ENCODE peak calls at places on chromosomes 4 and X, in nine cellular contexts. One of them, this sample, is unnamed.

GRCh38 chr4:124526760-124527159 is 185.8 kb downstream of the ANKRD50 start:
- DNase-seq in foreskin keratinocyte: no peak
- DNase-seq in colonic mucosa: no peak
- DNase-seq in DND-41: no peak
- DNase-seq in lower lobe of right lung: no peak
- DNase-seq in left ventricle myocardium inferior: no peak
- DNase-seq in lung: no peak
- DNase-seq in cardiac muscle cell: no peak
- DNase-seq in uterus: no peak
- DNase-seq in this sample: no peak

GRCh38 chr4:38568768-38569167 is 95.2 kb upstream of the KLF3 start:
- DNase-seq in foreskin keratinocyte: no peak
- DNase-seq in colonic mucosa: no peak
- DNase-seq in DND-41: no peak
- DNase-seq in lower lobe of right lung: no peak
- DNase-seq in left ventricle myocardium inferior: no peak
- DNase-seq in lung: no peak
- DNase-seq in cardiac muscle cell: no peak
- DNase-seq in uterus: no peak
- DNase-seq in this sample: no peak

GRCh38 chr4:4762909-4763814 is 96.3 kb upstream of the MSX1 start:
- DNase-seq in foreskin keratinocyte: peak; percentile 33
- DNase-seq in colonic mucosa: no peak
- DNase-seq in DND-41: peak; percentile 21
- DNase-seq in lower lobe of right lung: no peak
- DNase-seq in left ventricle myocardium inferior: no peak
- DNase-seq in lung: no peak
- DNase-seq in cardiac muscle cell: peak; percentile 63
- DNase-seq in uterus: no peak
- DNase-seq in this sample: no peak

GRCh38 chr4:54959656-54960055 is 165.7 kb downstream of the KDR start:
- DNase-seq in foreskin keratinocyte: no peak
- DNase-seq in colonic mucosa: no peak
- DNase-seq in DND-41: no peak
- DNase-seq in lower lobe of right lung: no peak
- DNase-seq in left ventricle myocardium inferior: no peak
- DNase-seq in lung: no peak
- DNase-seq in cardiac muscle cell: no peak
- DNase-seq in uterus: no peak
- DNase-seq in this sample: no peak

GRCh38 chr4:24783506-24783905 is 11.9 kb upstream of the SOD3 start:
- DNase-seq in foreskin keratinocyte: no peak
- DNase-seq in colonic mucosa: no peak
- DNase-seq in DND-41: no peak
- DNase-seq in lower lobe of right lung: no peak
- DNase-seq in left ventricle myocardium inferior: no peak
- DNase-seq in lung: no peak
- DNase-seq in cardiac muscle cell: no peak
- DNase-seq in uterus: no peak
- DNase-seq in this sample: no peak

GRCh38 chrX:51747671-51748070 is 4.4 kb downstream of the GSPT2 start:
- DNase-seq in foreskin keratinocyte: no peak
- DNase-seq in colonic mucosa: no peak
- DNase-seq in DND-41: no peak
- DNase-seq in lower lobe of right lung: no peak
- DNase-seq in left ventricle myocardium inferior: no peak
- DNase-seq in lung: no peak
- DNase-seq in cardiac muscle cell: no peak
- DNase-seq in uterus: no peak
- DNase-seq in this sample: no peak

GRCh38 chr4:1538096-1538410 is 131.8 kb upstream of the NKX1-1 start:
- DNase-seq in foreskin keratinocyte: no peak
- DNase-seq in colonic mucosa: no peak
- DNase-seq in DND-41: no peak
- DNase-seq in lower lobe of right lung: peak; percentile 28
- DNase-seq in left ventricle myocardium inferior: no peak
- DNase-seq in lung: no peak
- DNase-seq in cardiac muscle cell: no peak
- DNase-seq in uterus: no peak
- DNase-seq in this sample: no peak

GRCh38 chrX:95071621-95072020 is 1397.6 kb downstream of the FAM133A start:
- DNase-seq in foreskin keratinocyte: no peak
- DNase-seq in colonic mucosa: no peak
- DNase-seq in DND-41: no peak
- DNase-seq in lower lobe of right lung: no peak
- DNase-seq in left ventricle myocardium inferior: no peak
- DNase-seq in lung: no peak
- DNase-seq in cardiac muscle cell: no peak
- DNase-seq in uterus: no peak
- DNase-seq in this sample: no peak

GRCh38 chr4:4329496-4329895 is 39.4 kb downstream of the ZBTB49 start:
- DNase-seq in foreskin keratinocyte: no peak
- DNase-seq in colonic mucosa: no peak
- DNase-seq in DND-41: no peak
- DNase-seq in lower lobe of right lung: no peak
- DNase-seq in left ventricle myocardium inferior: no peak
- DNase-seq in lung: no peak
- DNase-seq in cardiac muscle cell: no peak
- DNase-seq in uterus: no peak
- DNase-seq in this sample: peak; percentile 34

GRCh38 chr4:24971192-24971591 is 58.4 kb upstream of the CCDC149 start:
- DNase-seq in foreskin keratinocyte: peak; percentile 83
- DNase-seq in colonic mucosa: no peak
- DNase-seq in DND-41: no peak
- DNase-seq in lower lobe of right lung: no peak
- DNase-seq in left ventricle myocardium inferior: no peak
- DNase-seq in lung: no peak
- DNase-seq in cardiac muscle cell: no peak
- DNase-seq in uterus: no peak
- DNase-seq in this sample: no peak

GRCh38 chrX:42678133-42678532 is 99.8 kb downstream of the PPP1R2C start:
- DNase-seq in foreskin keratinocyte: peak; percentile 9
- DNase-seq in colonic mucosa: no peak
- DNase-seq in DND-41: no peak
- DNase-seq in lower lobe of right lung: no peak
- DNase-seq in left ventricle myocardium inferior: no peak
- DNase-seq in lung: no peak
- DNase-seq in cardiac muscle cell: no peak
- DNase-seq in uterus: no peak
- DNase-seq in this sample: no peak

DNA sequence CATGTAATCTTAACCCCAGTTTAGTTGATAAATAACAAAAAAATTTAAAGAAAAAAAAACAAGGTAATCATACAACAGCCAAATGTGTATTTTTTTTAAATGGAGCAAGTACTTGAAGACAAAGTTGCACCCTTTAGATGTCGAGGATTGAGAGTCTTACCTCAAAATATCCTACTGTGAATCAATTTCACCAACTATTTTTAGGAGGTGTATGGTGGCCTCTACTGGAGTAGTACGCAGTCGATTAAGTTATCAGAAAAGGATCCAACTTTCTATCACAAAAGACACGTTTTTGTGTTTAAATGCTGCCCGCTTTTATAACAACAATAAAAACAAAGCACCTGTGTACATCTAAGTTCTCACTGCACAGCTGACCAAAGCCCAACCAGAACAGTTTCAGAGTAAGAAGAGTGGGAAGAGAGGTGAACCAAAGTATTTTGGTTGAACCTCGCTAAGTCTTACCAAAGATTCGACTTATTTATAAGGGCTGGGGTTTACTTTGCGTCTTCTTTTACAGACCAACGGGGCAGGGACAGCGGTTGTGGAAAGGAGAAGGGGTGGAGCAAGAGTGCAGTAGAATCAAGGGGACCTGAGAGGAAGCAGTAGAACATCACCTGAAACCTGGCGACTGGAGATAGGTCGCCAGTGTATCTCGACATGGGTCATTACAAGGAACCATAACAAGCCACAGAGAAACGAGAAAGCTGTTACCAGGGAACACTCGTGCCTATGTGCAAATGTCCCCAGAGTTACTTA is 1.2 kb downstream of the RPS6KA6 start:
- DNase-seq in foreskin keratinocyte: peak; percentile 20
- DNase-seq in colonic mucosa: peak; percentile 52
- DNase-seq in DND-41: no peak
- DNase-seq in lower lobe of right lung: no peak
- DNase-seq in left ventricle myocardium inferior: no peak
- DNase-seq in lung: no peak
- DNase-seq in cardiac muscle cell: no peak
- DNase-seq in uterus: no peak
- DNase-seq in this sample: no peak
- TF ChIP-seq CTCF in foreskin keratinocyte: peak; percentile 38
- TF ChIP-seq CTCF in colonic mucosa: no peak
- TF ChIP-seq CTCF in DND-41: no peak
- TF ChIP-seq CTCF in lower lobe of right lung: no peak
- TF ChIP-seq CTCF in left ventricle myocardium inferior: no peak
- TF ChIP-seq CTCF in lung: no peak
- TF ChIP-seq CTCF in cardiac muscle cell: no peak
- TF ChIP-seq CTCF in uterus: no peak
- TF ChIP-seq CTCF in this sample: no peak

GRCh38 chr4:153116101-153116680 is 88.1 kb upstream of the TRIM2 start:
- DNase-seq in foreskin keratinocyte: no peak
- DNase-seq in colonic mucosa: no peak
- DNase-seq in DND-41: no peak
- DNase-seq in lower lobe of right lung: no peak
- DNase-seq in left ventricle myocardium inferior: no peak
- DNase-seq in lung: no peak
- DNase-seq in cardiac muscle cell: no peak
- DNase-seq in uterus: no peak
- DNase-seq in this sample: no peak
- H3K27ac ChIP-seq in foreskin keratinocyte: peak overlapping the region; percentile 85
- H3K27ac ChIP-seq in colonic mucosa: no peak overlapping the region
- H3K27ac ChIP-seq in DND-41: peak overlapping the region; percentile 57
- H3K27ac ChIP-seq in lower lobe of right lung: peak overlapping the region; percentile 64
- H3K27ac ChIP-seq in left ventricle myocardium inferior: no peak overlapping the region
- H3K27ac ChIP-seq in lung: peak overlapping the region; percentile 0
- H3K27ac ChIP-seq in cardiac muscle cell: no peak overlapping the region
- H3K27ac ChIP-seq in uterus: peak overlapping the region; percentile 65
- H3K27ac ChIP-seq in this sample: peak overlapping the region; percentile 88

GRCh38 chr4:89253935-89254334 is 53.7 kb downstream of the GPRIN3 start:
- DNase-seq in foreskin keratinocyte: no peak
- DNase-seq in colonic mucosa: no peak
- DNase-seq in DND-41: no peak
- DNase-seq in lower lobe of right lung: no peak
- DNase-seq in left ventricle myocardium inferior: no peak
- DNase-seq in lung: no peak
- DNase-seq in cardiac muscle cell: no peak
- DNase-seq in uterus: no peak
- DNase-seq in this sample: no peak
- H3K4me1 ChIP-seq in foreskin keratinocyte: no peaks in the 10 kb centered on the region
- H3K4me1 ChIP-seq in colonic mucosa: no peaks in the 10 kb centered on the region
- H3K4me1 ChIP-seq in DND-41: no peaks in the 10 kb centered on the region
- H3K4me1 ChIP-seq in lower lobe of right lung: no peaks in the 10 kb centered on the region
- H3K4me1 ChIP-seq in left ventricle myocardium inferior: peaks cover 48% of the 10 kb centered on the region
- H3K4me1 ChIP-seq in lung: peaks cover 14% of the 10 kb centered on the region
- H3K4me1 ChIP-seq in cardiac muscle cell: peaks cover 46% of the 10 kb centered on the region
- H3K4me1 ChIP-seq in uterus: no peaks in the 10 kb centered on the region
- H3K4me1 ChIP-seq in this sample: no peaks in the 10 kb centered on the region

GRCh38 chr4:162503868-162504267 is 340.1 kb upstream of the FSTL5 start:
- DNase-seq in foreskin keratinocyte: no peak
- DNase-seq in colonic mucosa: no peak
- DNase-seq in DND-41: no peak
- DNase-seq in lower lobe of right lung: no peak
- DNase-seq in left ventricle myocardium inferior: no peak
- DNase-seq in lung: no peak
- DNase-seq in cardiac muscle cell: no peak
- DNase-seq in uterus: no peak
- DNase-seq in this sample: no peak

GRCh38 chr4:162497564-162498167 is 333.9 kb upstream of the FSTL5 start:
- DNase-seq in foreskin keratinocyte: peak; percentile 22
- DNase-seq in colonic mucosa: no peak
- DNase-seq in DND-41: peak; percentile 10
- DNase-seq in lower lobe of right lung: no peak
- DNase-seq in left ventricle myocardium inferior: no peak
- DNase-seq in lung: no peak
- DNase-seq in cardiac muscle cell: peak; percentile 77
- DNase-seq in uterus: no peak
- DNase-seq in this sample: no peak

GRCh38 chr4:162498168-162498567 is 334.4 kb upstream of the FSTL5 start:
- DNase-seq in foreskin keratinocyte: no peak
- DNase-seq in colonic mucosa: no peak
- DNase-seq in DND-41: no peak
- DNase-seq in lower lobe of right lung: no peak
- DNase-seq in left ventricle myocardium inferior: peak; percentile 48
- DNase-seq in lung: no peak
- DNase-seq in cardiac muscle cell: peak; percentile 91
- DNase-seq in uterus: no peak
- DNase-seq in this sample: no peak

GRCh38 chr4:162502109-162502508 is 338.3 kb upstream of the FSTL5 start:
- DNase-seq in foreskin keratinocyte: no peak
- DNase-seq in colonic mucosa: no peak
- DNase-seq in DND-41: no peak
- DNase-seq in lower lobe of right lung: no peak
- DNase-seq in left ventricle myocardium inferior: no peak
- DNase-seq in lung: no peak
- DNase-seq in cardiac muscle cell: no peak
- DNase-seq in uterus: no peak
- DNase-seq in this sample: no peak

DNA sequence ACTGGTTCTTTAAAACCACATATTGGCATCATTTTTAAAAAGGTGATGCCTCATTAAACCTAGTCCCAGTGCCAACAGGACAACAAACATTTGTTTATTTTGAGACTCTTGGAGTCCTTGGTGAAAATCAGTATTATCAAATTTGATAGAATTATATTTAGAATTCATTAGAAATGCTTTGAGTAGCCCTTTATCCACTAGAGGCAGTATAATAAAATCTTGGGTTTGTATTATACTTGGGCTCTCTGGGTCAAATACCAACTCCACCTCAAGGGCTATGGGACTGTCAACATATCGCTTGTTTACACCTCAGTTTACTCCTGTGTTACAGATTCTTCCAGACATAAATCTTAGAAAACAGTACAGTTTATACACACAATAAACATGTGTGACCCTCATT is 335.7 kb upstream of the FSTL5 start:
- DNase-seq in foreskin keratinocyte: no peak
- DNase-seq in colonic mucosa: no peak
- DNase-seq in DND-41: no peak
- DNase-seq in lower lobe of right lung: no peak
- DNase-seq in left ventricle myocardium inferior: no peak
- DNase-seq in lung: no peak
- DNase-seq in cardiac muscle cell: no peak
- DNase-seq in uterus: no peak
- DNase-seq in this sample: no peak
- TF ChIP-seq CTCF in foreskin keratinocyte: peak; percentile 53
- TF ChIP-seq CTCF in colonic mucosa: no peak
- TF ChIP-seq CTCF in DND-41: peak; percentile 30
- TF ChIP-seq CTCF in lower lobe of right lung: peak; percentile 25
- TF ChIP-seq CTCF in left ventricle myocardium inferior: peak; percentile 38
- TF ChIP-seq CTCF in lung: no peak
- TF ChIP-seq CTCF in cardiac muscle cell: peak; percentile 32
- TF ChIP-seq CTCF in uterus: no peak
- TF ChIP-seq CTCF in this sample: peak; percentile 33

GRCh38 chr4:7027284-7027683 is 15.9 kb upstream of the TADA2B start:
- DNase-seq in foreskin keratinocyte: no peak
- DNase-seq in colonic mucosa: no peak
- DNase-seq in DND-41: no peak
- DNase-seq in lower lobe of right lung: no peak
- DNase-seq in left ventricle myocardium inferior: no peak
- DNase-seq in lung: no peak
- DNase-seq in cardiac muscle cell: no peak
- DNase-seq in uterus: no peak
- DNase-seq in this sample: no peak
- H3K27ac ChIP-seq in foreskin keratinocyte: no peak overlapping the region
- H3K27ac ChIP-seq in colonic mucosa: no peak overlapping the region
- H3K27ac ChIP-seq in DND-41: no peak overlapping the region
- H3K27ac ChIP-seq in lower lobe of right lung: no peak overlapping the region
- H3K27ac ChIP-seq in left ventricle myocardium inferior: no peak overlapping the region
- H3K27ac ChIP-seq in lung: no peak overlapping the region
- H3K27ac ChIP-seq in cardiac muscle cell: no peak overlapping the region
- H3K27ac ChIP-seq in uterus: no peak overlapping the region
- H3K27ac ChIP-seq in this sample: no peak overlapping the region

This sample was measured in ascending aorta.